ENCODE peak calls at places on chromosomes 3 and 15, in nine cellular contexts. J is brain pericyte, G is substantia nigra, C is ELF-1, X is NCI-H460, B is RPMI7951, S is nucleus accumbens, M is A172, D is T-cell. W is an unnamed sample.

GRCh38 chr3:47163990-47164848 is at the start of gene SETD2:
- DNase-seq in J (peak; percentile 55), G (peak; percentile 54), C (peak; percentile 92), X (peak; percentile 85), B (peak; percentile 94), S (no peak), M (peak; percentile 74), D (peak; percentile 70), W (peak; percentile 54)

GRCh38 chr3:122628567-122628966 is 51.1 kb downstream of the PARP15 start:
- DNase-seq in J (no peak), G (no peak), C (no peak), X (no peak), B (peak; percentile 57), S (no peak), M (no peak), D (no peak), W (no peak)

GRCh38 chr3:39907981-39908380 is 98.6 kb downstream of the MYRIP start:
- DNase-seq in J (no peak), G (no peak), C (no peak), X (no peak), B (no peak), S (no peak), M (no peak), D (no peak), W (no peak)

GRCh38 chr3:33578325-33579180 is 138.3 kb upstream of the UBP1 start:
- DNase-seq in J (no peak), G (no peak), C (no peak), X (no peak), B (peak; percentile 76), S (no peak), M (peak; percentile 42), D (no peak), W (no peak)

GRCh38 chr15:86329311-86330013 is 249.8 kb downstream of the AGBL1 start:
- DNase-seq in J (no peak), G (no peak), C (no peak), X (no peak), B (no peak), S (no peak), M (no peak), D (no peak), W (no peak)

GRCh38 chr3:98778852-98779379 is 15.8 kb downstream of the ST3GAL6 start:
- DNase-seq in J (no peak), G (no peak), C (no peak), X (no peak), B (peak; percentile 93), S (no peak), M (peak; percentile 92), D (no peak), W (no peak)

GRCh38 chr15:98866503-98866902 is 141.1 kb downstream of the PGPEP1L start:
- DNase-seq in J (no peak), G (no peak), C (peak; percentile 61), X (no peak), B (peak; percentile 87), S (no peak), M (peak; percentile 81), D (no peak), W (no peak)

GRCh38 chr15:68634122-68634482 is 55.3 kb downstream of the CORO2B start:
- DNase-seq in J (no peak), G (no peak), C (no peak), X (no peak), B (no peak), S (no peak), M (no peak), D (no peak), W (no peak)

GRCh38 chr15:45128971-45129639 is 574 bp downstream of the DUOXA1 start:
- DNase-seq in J (no peak), G (no peak), C (no peak), X (no peak), B (no peak), S (no peak), M (no peak), D (no peak), W (no peak)

GRCh38 chr3:94065819-94066218 is 3.0 kb downstream of the NSUN3 start:
- DNase-seq in J (no peak), G (no peak), C (no peak), X (no peak), B (no peak), S (no peak), M (no peak), D (no peak), W (no peak)

GRCh38 chr3:189908646-189909045 is 212.1 kb downstream of the P3H2 start:
- DNase-seq in J (no peak), G (no peak), C (no peak), X (peak; percentile 15), B (peak; percentile 79), S (no peak), M (peak; percentile 77), D (no peak), W (no peak)

GRCh38 chr3:10192953-10193691 is 28.4 kb downstream of the IRAK2 start:
- DNase-seq in J (peak; percentile 66), G (no peak), C (peak; percentile 58), X (no peak), B (peak; percentile 97), S (no peak), M (peak; percentile 97), D (peak; percentile 29), W (no peak)

GRCh38 chr3:142272200-142272891 is 47.0 kb upstream of the GK5 start:
- DNase-seq in J (no peak), G (no peak), C (no peak), X (no peak), B (peak; percentile 56), S (no peak), M (peak; percentile 76), D (no peak), W (no peak)

GRCh38 chr3:164208026-164208425 is 870.3 kb downstream of the SI start:
- DNase-seq in J (no peak), G (no peak), C (no peak), X (no peak), B (no peak), S (no peak), M (peak; percentile 8), D (no peak), W (no peak)

GRCh38 chr15:36579792-36580431 is 486 bp downstream of the CDIN1 start:
- DNase-seq in J (no peak), G (no peak), C (peak; percentile 5), X (no peak), B (peak; percentile 47), S (no peak), M (no peak), D (no peak), W (no peak)

GRCh38 chr15:24772709-24773373 is 97.3 kb downstream of the NPAP1 start:
- DNase-seq in J (peak; percentile 45), G (no peak), C (peak; percentile 95), X (no peak), B (peak; percentile 78), S (no peak), M (no peak), D (peak; percentile 4), W (peak; percentile 50)

GRCh38 chr3:11583638-11584046 is 60.1 kb downstream of the VGLL4 start:
- DNase-seq in J (no peak), G (no peak), C (no peak), X (no peak), B (peak; percentile 40), S (no peak), M (no peak), D (no peak), W (no peak)

GRCh38 chr3:56980798-56981390 is 79.6 kb upstream of the SPATA12 start:
- DNase-seq in J (no peak), G (no peak), C (peak; percentile 68), X (peak; percentile 2), B (peak; percentile 99), S (no peak), M (peak; percentile 97), D (no peak), W (no peak)

GRCh38 chr3:123481722-123482457 is 33.0 kb upstream of the ADCY5 start:
- DNase-seq in J (no peak), G (no peak), C (no peak), X (no peak), B (no peak), S (no peak), M (no peak), D (no peak), W (no peak)

GRCh38 chr15:39429898-39430357 is 151.0 kb upstream of the THBS1 start:
- DNase-seq in J (no peak), G (no peak), C (no peak), X (no peak), B (peak; percentile 98), S (no peak), M (peak; percentile 74), D (no peak), W (no peak)

GRCh38 chr15:90221251-90221900 is 12.4 kb downstream of the CIB1 start:
- DNase-seq in J (peak; percentile 40), G (peak; percentile 49), C (peak; percentile 83), X (peak; percentile 72), B (peak; percentile 70), S (peak; percentile 16), M (peak; percentile 78), D (no peak), W (no peak)

GRCh38 chr3:125053304-125053699 is 2.5 kb downstream of the HEG1 start:
- DNase-seq in J (no peak), G (no peak), C (no peak), X (no peak), B (no peak), S (no peak), M (no peak), D (no peak), W (no peak)

GRCh38 chr3:87673132-87673531 is 385.7 kb downstream of the CGGBP1 start:
- DNase-seq in J (no peak), G (no peak), C (no peak), X (no peak), B (no peak), S (no peak), M (no peak), D (no peak), W (no peak)

GRCh38 chr3:39067286-39067685 is 15.5 kb downstream of the WDR48 start:
- DNase-seq in J (no peak), G (no peak), C (no peak), X (no peak), B (no peak), S (no peak), M (no peak), D (no peak), W (no peak)

GRCh38 chr3:94004301-94004910 is 24.0 kb downstream of the STX19 start:
- DNase-seq in J (peak; percentile 15), G (no peak), C (no peak), X (peak; percentile 15), B (peak; percentile 69), S (no peak), M (peak; percentile 62), D (no peak), W (no peak)

GRCh38 chr15:100596792-100597191 is 5.2 kb downstream of the LINS1 start:
- DNase-seq in J (no peak), G (no peak), C (no peak), X (no peak), B (no peak), S (no peak), M (no peak), D (peak; percentile 55), W (no peak)

GRCh38 chr15:89628791-89629715 is 26.2 kb downstream of the KIF7 start:
- DNase-seq in J (no peak), G (no peak), C (no peak), X (no peak), B (no peak), S (no peak), M (no peak), D (no peak), W (no peak)

GRCh38 chr15:74227968-74228722 is 8.0 kb upstream of the CCDC33 start:
- DNase-seq in J (no peak), G (no peak), C (no peak), X (no peak), B (peak; percentile 39), S (no peak), M (no peak), D (no peak), W (no peak)

GRCh38 chr3:153357436-153357835 is 195.4 kb downstream of the RAP2B start:
- DNase-seq in J (no peak), G (no peak), C (no peak), X (no peak), B (no peak), S (no peak), M (no peak), D (no peak), W (no peak)

GRCh38 chr3:33541918-33542317 is 101.7 kb upstream of the UBP1 start:
- DNase-seq in J (no peak), G (no peak), C (no peak), X (no peak), B (no peak), S (no peak), M (no peak), D (no peak), W (no peak)

GRCh38 chr3:185069583-185070030 is 83.3 kb downstream of the C3orf70 start:
- DNase-seq in J (no peak), G (no peak), C (peak; percentile 88), X (no peak), B (no peak), S (no peak), M (no peak), D (no peak), W (peak; percentile 52)